ENCODE peak calls at places on chromosomes 5 and 9, in four cellular contexts. One of them, this sample, is unnamed.

GRCh38 chr5:30436718-30437117 is 756.8 kb upstream of the CDH6 start:
- DNase-seq in K562: no peak
- DNase-seq in GM12878: no peak
- DNase-seq in HepG2: no peak
- DNase-seq in this sample: no peak

GRCh38 chr9:38202335-38202938 is 133.4 kb upstream of the SHB start:
- DNase-seq in HepG2: no peak
- DNase-seq in GM12878: no peak
- DNase-seq in K562: no peak
- DNase-seq in this sample: no peak

GRCh38 chr5:98471458-98471857 is 302.0 kb upstream of the RGMB start:
- DNase-seq in K562: no peak
- DNase-seq in HepG2: no peak
- DNase-seq in GM12878: no peak
- DNase-seq in this sample: no peak

GRCh38 chr5:5140051-5141010 is at the start of gene ADAMTS16:
- DNase-seq in GM12878: no peak
- DNase-seq in HepG2: no peak
- DNase-seq in K562: no peak
- DNase-seq in this sample: peak

GRCh38 chr5:150398432-150399157 is 14.1 kb downstream of the CD74 start:
- DNase-seq in HepG2: no peak
- DNase-seq in GM12878: no peak
- DNase-seq in K562: no peak
- DNase-seq in this sample: no peak

GRCh38 chr9:6907772-6908381 is 150.1 kb downstream of the KDM4C start:
- DNase-seq in HepG2: peak
- DNase-seq in K562: no peak
- DNase-seq in GM12878: no peak
- DNase-seq in this sample: no peak

GRCh38 chr5:173557123-173557903 is 59.1 kb downstream of the BOD1 start:
- DNase-seq in K562: no peak
- DNase-seq in HepG2: no peak
- DNase-seq in GM12878: no peak
- DNase-seq in this sample: no peak

GRCh38 chr9:136131629-136132499 is 13.2 kb upstream of the TMEM250 start:
- DNase-seq in K562: no peak
- DNase-seq in HepG2: no peak
- DNase-seq in GM12878: no peak
- DNase-seq in this sample: no peak

GRCh38 chr5:177405312-177405711 is 4.1 kb downstream of the F12 start:
- DNase-seq in GM12878: no peak
- DNase-seq in K562: no peak
- DNase-seq in HepG2: no peak
- DNase-seq in this sample: no peak

GRCh38 chr5:165624547-165624946 is 2119.1 kb downstream of the MAT2B start:
- DNase-seq in HepG2: no peak
- DNase-seq in GM12878: no peak
- DNase-seq in K562: no peak
- DNase-seq in this sample: no peak

GRCh38 chr5:134111741-134112647 is 2.5 kb upstream of the TCF7 start:
- DNase-seq in HepG2: no peak
- DNase-seq in GM12878: no peak
- DNase-seq in K562: peak
- DNase-seq in this sample: no peak

GRCh38 chr9:14030350-14030823 is 283.6 kb downstream of the NFIB start:
- DNase-seq in K562: no peak
- DNase-seq in HepG2: no peak
- DNase-seq in GM12878: no peak
- DNase-seq in this sample: peak

GRCh38 chr5:139708877-139709586 is 60.9 kb downstream of the CXXC5 start:
- DNase-seq in K562: peak
- DNase-seq in GM12878: no peak
- DNase-seq in HepG2: peak
- DNase-seq in this sample: peak

GRCh38 chr5:164326219-164326618 is 820.8 kb downstream of the MAT2B start:
- DNase-seq in K562: no peak
- DNase-seq in GM12878: no peak
- DNase-seq in HepG2: no peak
- DNase-seq in this sample: no peak

GRCh38 chr5:128376577-128376976 is 161.5 kb downstream of the FBN2 start:
- DNase-seq in K562: no peak
- DNase-seq in GM12878: no peak
- DNase-seq in HepG2: no peak
- DNase-seq in this sample: no peak

GRCh38 chr5:156201793-156202388 is 125.1 kb upstream of the SGCD start:
- DNase-seq in HepG2: no peak
- DNase-seq in GM12878: no peak
- DNase-seq in K562: no peak
- DNase-seq in this sample: no peak

GRCh38 chr5:38453506-38453905 is 102.9 kb downstream of the LIFR start:
- DNase-seq in HepG2: no peak
- DNase-seq in GM12878: peak
- DNase-seq in K562: no peak
- DNase-seq in this sample: no peak

GRCh38 chr5:168658394-168658793 is 79.2 kb upstream of the PANK3 start:
- DNase-seq in K562: no peak
- DNase-seq in HepG2: no peak
- DNase-seq in GM12878: no peak
- DNase-seq in this sample: peak

GRCh38 chr5:169197343-169197742 is 103.6 kb downstream of the SLIT3 start:
- DNase-seq in K562: no peak
- DNase-seq in GM12878: no peak
- DNase-seq in HepG2: no peak
- DNase-seq in this sample: no peak

GRCh38 chr5:181133610-181134231 is 2.8 kb upstream of the OR2V1 start:
- DNase-seq in HepG2: peak
- DNase-seq in K562: peak
- DNase-seq in GM12878: no peak
- DNase-seq in this sample: no peak

GRCh38 chr5:40826778-40827478 is 8.1 kb downstream of the RPL37 start:
- DNase-seq in GM12878: no peak
- DNase-seq in HepG2: no peak
- DNase-seq in K562: no peak
- DNase-seq in this sample: no peak

GRCh38 chr9:131020388-131020787 is 11.4 kb downstream of the LAMC3 start:
- DNase-seq in K562: no peak
- DNase-seq in GM12878: no peak
- DNase-seq in HepG2: no peak
- DNase-seq in this sample: no peak
- TF ChIP-seq SMC3 in K562: no peak
- TF ChIP-seq SMC3 in GM12878: no peak
- TF ChIP-seq SMC3 in HepG2: no peak
- TF ChIP-seq SMC3 in this sample: no peak

GRCh38 chr9:78235771-78236510 is at the start of gene CEP78:
- DNase-seq in GM12878: peak
- DNase-seq in K562: peak
- DNase-seq in HepG2: peak
- DNase-seq in this sample: peak

GRCh38 chr9:78234810-78235209 is 1.1 kb upstream of the CEP78 start:
- DNase-seq in K562: no peak
- DNase-seq in GM12878: no peak
- DNase-seq in HepG2: no peak
- DNase-seq in this sample: no peak

GRCh38 chr9:78238061-78239038 is 2.5 kb downstream of the CEP78 start:
- DNase-seq in HepG2: no peak
- DNase-seq in K562: peak
- DNase-seq in GM12878: no peak
- DNase-seq in this sample: no peak

GRCh38 chr9:78236511-78236950 is 656 bp downstream of the CEP78 start:
- DNase-seq in GM12878: no peak
- DNase-seq in K562: peak
- DNase-seq in HepG2: peak
- DNase-seq in this sample: no peak

GRCh38 chr9:78235296-78235770 is 542 bp upstream of the CEP78 start:
- DNase-seq in K562: no peak
- DNase-seq in GM12878: no peak
- DNase-seq in HepG2: no peak
- DNase-seq in this sample: peak
- TF ChIP-seq TAF1 in K562: no peak
- TF ChIP-seq TAF1 in GM12878: no peak
- TF ChIP-seq TAF1 in HepG2: no peak
- TF ChIP-seq TAF1 in this sample: no peak

DNA sequence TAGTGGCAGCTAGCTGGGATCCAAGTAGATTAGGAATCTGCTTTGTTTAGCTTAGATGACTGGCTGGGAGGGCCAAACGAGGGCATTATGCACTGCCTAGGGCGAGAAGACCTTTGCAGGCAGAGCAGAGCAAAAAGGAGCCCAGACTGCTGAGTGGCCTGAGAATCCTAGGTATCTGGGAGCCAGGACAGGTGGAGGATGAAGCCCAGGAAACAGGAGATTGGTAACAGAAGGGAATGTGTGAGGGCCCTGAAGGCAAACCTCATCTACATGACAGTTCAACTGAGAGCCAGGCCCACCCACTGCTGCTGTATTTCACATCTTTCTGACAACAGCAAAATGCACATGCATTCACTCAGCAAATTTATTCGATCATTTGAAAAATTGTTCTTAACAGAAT is 192.3 kb downstream of the DTWD2 start:
- DNase-seq in GM12878: no peak
- DNase-seq in HepG2: no peak
- DNase-seq in K562: no peak
- DNase-seq in this sample: no peak
- TF ChIP-seq FOXM1 in GM12878: no peak
- TF ChIP-seq FOXM1 in HepG2: no peak
- TF ChIP-seq FOXM1 in K562: no peak
- TF ChIP-seq FOXM1 in this sample: no peak

GRCh38 chr9:94656190-94656589 is 16.9 kb upstream of the FBP1 start:
- DNase-seq in HepG2: no peak
- DNase-seq in K562: no peak
- DNase-seq in GM12878: peak
- DNase-seq in this sample: no peak
- TF ChIP-seq SMC3 in HepG2: no peak
- TF ChIP-seq SMC3 in K562: no peak
- TF ChIP-seq SMC3 in GM12878: no peak
- TF ChIP-seq SMC3 in this sample: no peak

GRCh38 chr5:96026334-96027065 is 64.8 kb upstream of the ELL2 start:
- DNase-seq in GM12878: no peak
- DNase-seq in HepG2: no peak
- DNase-seq in K562: no peak
- DNase-seq in this sample: no peak
- TF ChIP-seq TAF1 in GM12878: no peak
- TF ChIP-seq TAF1 in HepG2: no peak
- TF ChIP-seq TAF1 in K562: no peak
- TF ChIP-seq TAF1 in this sample: no peak